ENCODE peak calls at places on chromosome 20, in six cellular contexts. D, V, R, U, Y and N are unnamed samples.

GRCh38 chr20:34717230-34718095 is 13.3 kb downstream of the TP53INP2 start:
- DNase-seq in R (no peak), D (no peak), Y (no peak), U (no peak), V (no peak), N (no peak)

GRCh38 chr20:19341348-19342053 is 129.1 kb downstream of the SLC24A3 start:
- DNase-seq in Y (no peak), U (peak), R (no peak), D (no peak), V (no peak), N (no peak)

GRCh38 chr20:62624325-62624690 is 18.0 kb upstream of the SLCO4A1 start:
- DNase-seq in V (no peak), U (no peak), Y (no peak), D (no peak), R (no peak), N (no peak)

GRCh38 chr20:42779216-42779615 is 410.5 kb downstream of the PTPRT start:
- DNase-seq in D (no peak), Y (no peak), U (no peak), R (no peak), V (no peak), N (no peak)

GRCh38 chr20:23116301-23117089 is 30.4 kb upstream of the CD93 start:
- DNase-seq in U (no peak), Y (no peak), V (no peak), R (no peak), D (no peak), N (no peak)

GRCh38 chr20:57071283-57071701 is 195.1 kb downstream of the BMP7 start:
- DNase-seq in D (no peak), R (no peak), Y (no peak), V (no peak), U (no peak), N (no peak)

GRCh38 chr20:2244993-2245392 is 50.8 kb upstream of the TGM3 start:
- DNase-seq in Y (no peak), D (no peak), R (no peak), U (no peak), V (no peak), N (no peak)

GRCh38 chr20:3051385-3052019 is 5.7 kb downstream of the MRPS26 start:
- DNase-seq in V (no peak), R (no peak), D (no peak), U (no peak), Y (no peak), N (no peak)

GRCh38 chr20:34316191-34316814 is 13.1 kb upstream of the AHCY start:
- DNase-seq in D (no peak), R (no peak), U (no peak), V (no peak), Y (no peak), N (peak)

GRCh38 chr20:5353624-5354496 is 37.1 kb upstream of the PROKR2 start:
- DNase-seq in D (no peak), Y (no peak), U (no peak), V (no peak), R (no peak), N (peak)

GRCh38 chr20:16052406-16052805 is 520.8 kb downstream of the KIF16B start:
- DNase-seq in Y (no peak), V (no peak), D (no peak), R (no peak), U (no peak), N (no peak)

GRCh38 chr20:15823718-15824117 is 749.5 kb downstream of the KIF16B start:
- DNase-seq in D (no peak), V (no peak), R (no peak), Y (no peak), U (no peak), N (no peak)

GRCh38 chr20:19835533-19836222 is 77.6 kb downstream of the RIN2 start:
- DNase-seq in D (no peak), Y (no peak), U (peak), R (no peak), V (no peak), N (no peak)

GRCh38 chr20:57530327-57530981 is 5.5 kb upstream of the CTCFL start:
- DNase-seq in U (no peak), D (no peak), Y (no peak), R (no peak), V (no peak), N (no peak)

GRCh38 chr20:45863543-45864470 is 6.4 kb downstream of the ZSWIM3 start:
- DNase-seq in D (no peak), Y (no peak), U (no peak), R (no peak), V (no peak), N (no peak)

GRCh38 chr20:35578469-35578868 is 36.6 kb downstream of the ERGIC3 start:
- DNase-seq in D (no peak), R (no peak), U (no peak), V (no peak), Y (no peak), N (no peak)

GRCh38 chr20:50259705-50260479 is 69.3 kb downstream of the CEBPB start:
- DNase-seq in R (no peak), Y (peak), V (no peak), U (peak), D (no peak), N (no peak)

GRCh38 chr20:62508641-62509051 is 32.9 kb upstream of the GATA5 start:
- DNase-seq in V (no peak), R (no peak), U (peak), Y (no peak), D (no peak), N (peak)

GRCh38 chr20:9287826-9288225 is 218.9 kb downstream of the PLCB4 start:
- DNase-seq in D (no peak), Y (no peak), R (no peak), V (no peak), U (no peak), N (no peak)

GRCh38 chr20:57061058-57061900 is 205.2 kb downstream of the BMP7 start:
- DNase-seq in V (no peak), D (no peak), U (no peak), Y (no peak), R (no peak), N (peak)

GRCh38 chr20:1891263-1892121 is 3.7 kb upstream of the SIRPA start:
- DNase-seq in V (no peak), U (no peak), Y (no peak), D (no peak), R (no peak), N (no peak)

GRCh38 chr20:17542481-17542880 is 11.3 kb upstream of the BFSP1 start:
- DNase-seq in D (no peak), Y (no peak), V (no peak), R (no peak), U (no peak), N (no peak)

GRCh38 chr20:64082126-64082638 is 2.0 kb downstream of the LKAAEAR1 start:
- DNase-seq in Y (no peak), U (no peak), D (no peak), V (no peak), R (no peak), N (no peak)

GRCh38 chr20:51611625-51611890 is 69.0 kb upstream of the NFATC2 start:
- DNase-seq in V (no peak), U (no peak), Y (no peak), D (no peak), R (no peak), N (no peak)

GRCh38 chr20:53949319-53949839 is 121.0 kb downstream of the BCAS1 start:
- DNase-seq in Y (peak), V (peak), D (peak), U (peak), R (peak), N (peak)

GRCh38 chr20:51335329-51335841 is 207.1 kb downstream of the NFATC2 start:
- DNase-seq in Y (no peak), D (no peak), U (no peak), R (no peak), V (no peak), N (peak)

GRCh38 chr20:55095745-55096450 is 620.5 kb downstream of the DOK5 start:
- DNase-seq in V (no peak), R (no peak), Y (no peak), D (no peak), U (no peak), N (no peak)

GRCh38 chr20:5845686-5846651 is 95.8 kb downstream of the SHLD1 start:
- DNase-seq in R (no peak), Y (no peak), U (no peak), D (no peak), V (no peak), N (peak)

GRCh38 chr20:44217342-44218092 is 6.9 kb upstream of the OSER1 start:
- DNase-seq in U (peak), V (peak), R (peak), D (peak), Y (peak), N (peak)

GRCh38 chr20:39289831-39290230 is 327.7 kb downstream of the DHX35 start:
- DNase-seq in R (no peak), D (no peak), U (no peak), V (no peak), Y (no peak), N (no peak)

GRCh38 chr20:62206388-62206775 is 13.7 kb downstream of the HRH3 start:
- DNase-seq in Y (no peak), U (no peak), R (no peak), V (no peak), D (no peak), N (no peak)

GRCh38 chr20:37484386-37484785 is 36.7 kb upstream of the NNAT start:
- DNase-seq in Y (no peak), D (no peak), U (no peak), V (no peak), R (no peak), N (no peak)

GRCh38 chr20:51574248-51575033 is 31.9 kb upstream of the NFATC2 start:
- DNase-seq in D (no peak), R (no peak), U (no peak), V (no peak), Y (no peak), N (no peak)